ENCODE peak calls at places on chromosomes 3 and 15, in four cellular contexts. One of them, this sample, is unnamed.

GRCh38 chr3:95934181-95934580 is 880.2 kb upstream of the EPHA6 start:
- DNase-seq in tibial nerve: no peak
- DNase-seq in Peyer's patch: no peak
- DNase-seq in heart left ventricle: no peak
- DNase-seq in this sample: no peak

GRCh38 chr3:148026009-148026588 is 616.9 kb downstream of the ZIC1 start:
- DNase-seq in tibial nerve: no peak
- DNase-seq in Peyer's patch: no peak
- DNase-seq in heart left ventricle: no peak
- DNase-seq in this sample: no peak

GRCh38 chr3:135362889-135363288 is 567.8 kb downstream of the EPHB1 start:
- DNase-seq in heart left ventricle: no peak
- DNase-seq in Peyer's patch: no peak
- DNase-seq in tibial nerve: no peak
- DNase-seq in this sample: no peak

GRCh38 chr15:60528530-60528929 is 49.6 kb upstream of the ICE2 start:
- DNase-seq in heart left ventricle: no peak
- DNase-seq in tibial nerve: no peak
- DNase-seq in Peyer's patch: no peak
- DNase-seq in this sample: peak

GRCh38 chr3:42961633-42962032 is 17.5 kb upstream of the GASK1A start:
- DNase-seq in heart left ventricle: no peak
- DNase-seq in Peyer's patch: peak
- DNase-seq in tibial nerve: peak
- DNase-seq in this sample: peak

GRCh38 chr15:33007295-33007855 is 187.1 kb downstream of the FMN1 start:
- DNase-seq in tibial nerve: no peak
- DNase-seq in Peyer's patch: no peak
- DNase-seq in heart left ventricle: no peak
- DNase-seq in this sample: no peak

GRCh38 chr3:158961911-158962310 is 160.1 kb downstream of the MFSD1 start:
- DNase-seq in tibial nerve: no peak
- DNase-seq in Peyer's patch: no peak
- DNase-seq in heart left ventricle: no peak
- DNase-seq in this sample: no peak

GRCh38 chr3:165254812-165255211 is 58.6 kb upstream of the SLITRK3 start:
- DNase-seq in Peyer's patch: no peak
- DNase-seq in tibial nerve: no peak
- DNase-seq in heart left ventricle: no peak
- DNase-seq in this sample: no peak

GRCh38 chr3:11907667-11908660 is 61.3 kb upstream of the TAMM41 start:
- DNase-seq in heart left ventricle: no peak
- DNase-seq in Peyer's patch: no peak
- DNase-seq in tibial nerve: no peak
- DNase-seq in this sample: no peak

DNA sequence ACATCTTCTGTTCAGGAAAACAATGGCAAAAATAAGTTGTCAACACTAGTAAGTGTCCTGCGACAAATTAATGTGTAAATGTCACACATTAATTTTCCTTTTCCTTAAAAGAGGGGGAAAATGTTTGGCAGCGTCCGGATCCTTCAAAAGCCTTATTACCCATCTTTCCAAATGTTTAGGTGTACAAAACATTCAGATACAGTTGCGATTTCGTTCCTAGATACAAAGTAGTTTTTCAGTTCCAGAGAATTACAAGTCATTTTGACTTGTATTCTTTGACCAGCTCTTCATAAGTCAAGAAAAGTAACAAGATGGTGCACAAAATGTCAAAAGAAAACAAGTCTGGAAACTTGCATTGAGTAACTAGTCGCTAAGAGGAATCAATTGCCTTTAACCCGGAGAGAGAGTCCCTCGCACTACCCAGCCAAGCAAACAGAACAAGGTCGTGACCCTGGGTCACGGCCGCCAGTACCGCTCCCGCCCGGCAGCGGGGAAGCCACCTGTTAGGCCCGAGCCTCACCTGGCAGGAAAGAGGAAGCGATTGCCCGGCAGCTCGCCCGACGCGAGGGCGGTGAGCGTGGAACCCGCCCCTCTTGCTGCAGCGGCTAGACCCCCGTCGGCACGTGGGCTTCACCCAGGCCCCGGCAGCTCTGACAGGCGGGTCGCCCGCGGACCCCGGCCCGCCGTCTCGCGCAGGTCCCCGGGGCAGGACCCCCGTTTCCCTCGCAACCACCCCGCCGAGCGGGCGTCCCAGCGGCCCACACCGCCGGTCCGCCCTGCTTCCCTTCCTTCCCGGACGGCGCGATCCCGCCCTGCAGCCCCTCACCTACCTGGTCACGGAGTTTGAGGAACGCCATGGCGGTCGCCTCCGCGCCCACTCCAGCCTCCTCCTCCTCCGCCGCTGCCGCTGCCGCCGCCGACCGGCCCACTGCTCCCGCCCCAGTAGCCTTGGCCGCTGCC is 61.0 kb upstream of the ANKRD28 start:
- DNase-seq in heart left ventricle: peak
- DNase-seq in Peyer's patch: peak
- DNase-seq in tibial nerve: no peak
- DNase-seq in this sample: peak
- TF ChIP-seq POLR2A in heart left ventricle: no peak
- TF ChIP-seq POLR2A in Peyer's patch: no peak
- TF ChIP-seq POLR2A in tibial nerve: no peak
- TF ChIP-seq POLR2A in this sample: no peak

GRCh38 chr15:89334510-89335288 is at the start of gene POLG:
- DNase-seq in tibial nerve: peak
- DNase-seq in Peyer's patch: peak
- DNase-seq in heart left ventricle: peak
- DNase-seq in this sample: peak
- TF ChIP-seq POLR2A in tibial nerve: peak
- TF ChIP-seq POLR2A in Peyer's patch: peak
- TF ChIP-seq POLR2A in heart left ventricle: peak
- TF ChIP-seq POLR2A in this sample: peak

GRCh38 chr3:113839551-113839950 is 963 bp downstream of the GRAMD1C start:
- DNase-seq in heart left ventricle: no peak
- DNase-seq in Peyer's patch: no peak
- DNase-seq in tibial nerve: no peak
- DNase-seq in this sample: no peak

GRCh38 chr3:113834983-113835382 is 3.6 kb upstream of the GRAMD1C start:
- DNase-seq in Peyer's patch: no peak
- DNase-seq in tibial nerve: no peak
- DNase-seq in heart left ventricle: no peak
- DNase-seq in this sample: no peak

DNA sequence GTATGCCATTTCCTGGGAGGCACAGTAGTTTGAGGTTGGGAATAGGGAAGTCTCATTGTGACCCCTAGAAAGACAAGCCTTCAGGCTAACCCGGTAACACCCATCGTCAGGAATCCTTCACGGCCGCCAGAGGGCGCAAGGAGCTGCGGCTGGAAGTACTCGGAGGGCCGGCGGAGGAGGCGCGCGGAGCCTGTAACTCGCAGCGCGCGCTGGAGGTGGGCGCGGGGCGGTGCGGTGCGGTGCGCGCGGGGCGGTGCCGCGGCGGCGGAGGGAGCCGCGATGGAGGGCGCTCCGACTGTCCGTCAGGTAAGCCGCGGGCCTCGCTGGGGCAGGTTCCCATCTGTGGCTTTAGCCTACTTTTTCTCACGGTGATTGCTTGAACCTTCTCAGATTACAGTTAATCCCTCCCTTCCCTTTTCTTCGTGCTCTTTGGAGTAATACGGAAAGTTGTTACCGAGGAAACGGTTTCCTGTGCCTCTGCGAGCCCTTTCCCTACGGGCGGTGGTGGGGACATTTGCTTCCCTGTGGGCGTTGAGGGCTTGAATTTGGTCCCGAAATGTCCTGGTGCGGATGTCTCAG is at the start of gene GRAMD1C:
- DNase-seq in Peyer's patch: peak
- DNase-seq in heart left ventricle: peak
- DNase-seq in tibial nerve: peak
- DNase-seq in this sample: peak
- TF ChIP-seq POLR2A in Peyer's patch: no peak
- TF ChIP-seq POLR2A in heart left ventricle: no peak
- TF ChIP-seq POLR2A in tibial nerve: no peak
- TF ChIP-seq POLR2A in this sample: no peak

DNA sequence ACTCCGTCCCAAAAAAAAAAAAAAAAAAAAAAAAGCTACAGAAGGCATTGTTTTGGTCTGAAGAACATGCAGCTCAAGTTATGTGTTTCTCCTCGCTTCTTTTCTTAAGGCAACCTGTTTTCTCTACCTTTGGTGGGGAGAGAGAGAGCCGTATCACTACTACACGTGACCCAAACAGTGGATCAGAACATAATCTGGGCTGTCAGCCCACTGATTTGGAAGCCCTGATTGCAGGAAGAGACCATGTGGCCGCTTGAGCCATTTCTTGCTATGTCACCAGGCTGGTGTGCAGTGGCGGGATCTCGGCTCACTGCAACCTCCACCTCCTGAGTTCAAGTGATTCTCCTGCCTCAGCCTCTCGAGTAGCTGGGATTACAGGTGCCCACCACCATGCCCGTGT is 69.8 kb downstream of the ABTB1 start:
- DNase-seq in Peyer's patch: no peak
- DNase-seq in tibial nerve: no peak
- DNase-seq in heart left ventricle: no peak
- DNase-seq in this sample: no peak
- TF ChIP-seq POLR2A in Peyer's patch: no peak
- TF ChIP-seq POLR2A in tibial nerve: no peak
- TF ChIP-seq POLR2A in heart left ventricle: no peak
- TF ChIP-seq POLR2A in this sample: no peak

GRCh38 chr3:149375164-149375823 is 2.2 kb downstream of the TM4SF1 start:
- DNase-seq in tibial nerve: no peak
- DNase-seq in heart left ventricle: no peak
- DNase-seq in Peyer's patch: no peak
- DNase-seq in this sample: no peak

GRCh38 chr3:149375824-149376196 is 1.6 kb downstream of the TM4SF1 start:
- DNase-seq in tibial nerve: no peak
- DNase-seq in heart left ventricle: no peak
- DNase-seq in Peyer's patch: no peak
- DNase-seq in this sample: no peak

GRCh38 chr3:149376728-149377407 is 581 bp downstream of the TM4SF1 start:
- DNase-seq in heart left ventricle: no peak
- DNase-seq in Peyer's patch: no peak
- DNase-seq in tibial nerve: no peak
- DNase-seq in this sample: no peak

GRCh38 chr3:149378420-149379388 is 1.3 kb upstream of the TM4SF1 start:
- DNase-seq in tibial nerve: no peak
- DNase-seq in heart left ventricle: no peak
- DNase-seq in Peyer's patch: no peak
- DNase-seq in this sample: no peak

DNA sequence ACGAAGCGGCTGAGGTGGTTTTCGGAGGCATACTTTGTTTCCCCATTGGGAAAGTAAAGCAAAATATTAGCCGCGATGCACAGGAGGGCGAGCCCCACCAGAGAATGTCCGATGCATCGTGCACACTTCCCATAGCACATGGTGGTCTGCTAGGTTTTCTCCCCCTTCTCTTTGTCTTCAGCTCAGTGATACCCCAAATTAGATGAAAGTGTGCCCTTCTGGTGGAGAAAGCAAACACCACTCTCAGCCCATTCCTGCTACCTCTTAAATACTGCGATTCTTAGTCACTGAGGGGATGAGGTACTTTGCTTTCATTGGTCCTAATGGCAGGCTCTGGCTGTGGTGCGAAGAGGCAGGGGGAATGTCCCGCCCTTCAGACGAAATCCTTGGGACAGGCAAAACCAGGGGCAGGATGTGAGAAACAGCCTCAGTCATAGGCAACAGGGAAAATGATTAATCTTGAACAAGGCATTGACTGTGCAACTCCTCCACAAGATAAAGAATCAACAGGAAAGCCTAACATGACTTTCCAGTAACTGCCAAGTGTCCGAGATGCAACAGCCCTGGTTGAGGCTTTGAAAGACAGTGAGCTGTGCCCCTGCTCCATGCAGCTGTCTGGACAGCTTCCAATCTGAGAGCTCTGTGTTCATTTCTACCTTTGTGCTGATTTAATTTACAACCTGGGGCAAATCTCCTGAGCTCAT is at the start of gene TM4SF1:
- DNase-seq in Peyer's patch: no peak
- DNase-seq in tibial nerve: peak
- DNase-seq in heart left ventricle: peak
- DNase-seq in this sample: no peak
- TF ChIP-seq POLR2A in Peyer's patch: peak
- TF ChIP-seq POLR2A in tibial nerve: peak
- TF ChIP-seq POLR2A in heart left ventricle: no peak
- TF ChIP-seq POLR2A in this sample: no peak

GRCh38 chr3:143083781-143084180 is 35.8 kb upstream of the CHST2 start:
- DNase-seq in tibial nerve: no peak
- DNase-seq in heart left ventricle: no peak
- DNase-seq in Peyer's patch: no peak
- DNase-seq in this sample: no peak
- TF ChIP-seq POLR2A in tibial nerve: no peak
- TF ChIP-seq POLR2A in heart left ventricle: no peak
- TF ChIP-seq POLR2A in Peyer's patch: no peak
- TF ChIP-seq POLR2A in this sample: no peak

GRCh38 chr15:91022075-91022831 is at the start of gene VPS33B:
- DNase-seq in Peyer's patch: peak
- DNase-seq in tibial nerve: peak
- DNase-seq in heart left ventricle: peak
- DNase-seq in this sample: peak
- TF ChIP-seq POLR2A in Peyer's patch: no peak
- TF ChIP-seq POLR2A in tibial nerve: no peak
- TF ChIP-seq POLR2A in heart left ventricle: no peak
- TF ChIP-seq POLR2A in this sample: peak

This sample was measured in erythroblast.